ENCODE peak calls at places on chromosomes 16 and 17, in seven cellular contexts. B is IMR-90; P is uterus; X is CD4-positive, alpha-beta memory T cell; C is A673; J is body of pancreas; H is lung. T is an unnamed sample.

GRCh38 chr17:48555183-48555615 is 10.3 kb upstream of the HOXB2 start:
- DNase-seq in B (peak), P (peak), X (no peak), C (peak), J (no peak), H (no peak), T (no peak)

GRCh38 chr16:23079683-23080221 is 69.5 kb downstream of the USP31 start:
- DNase-seq in B (no peak), P (no peak), X (no peak), C (no peak), J (no peak), H (no peak), T (no peak)

GRCh38 chr16:70700101-70701020 is 14.5 kb upstream of the MTSS2 start:
- DNase-seq in B (no peak), P (no peak), X (no peak), C (no peak), J (no peak), H (no peak), T (peak)

GRCh38 chr17:77425791-77426641 is 285.2 kb downstream of the SEC14L1 start:
- DNase-seq in B (peak), P (peak), X (no peak), C (peak), J (no peak), H (no peak), T (no peak)

GRCh38 chr17:20095366-20096080 is 86.4 kb downstream of the SPECC1 start:
- DNase-seq in B (peak), P (peak), X (no peak), C (peak), J (peak), H (no peak), T (peak)

GRCh38 chr16:85253127-85253941 is 141.1 kb upstream of the CIBAR2 start:
- DNase-seq in B (peak), P (no peak), X (peak), C (peak), J (peak), H (peak), T (no peak)

GRCh38 chr17:59178266-59178665 is 22.7 kb downstream of the PRR11 start:
- DNase-seq in B (no peak), P (no peak), X (no peak), C (no peak), J (no peak), H (no peak), T (no peak)

GRCh38 chr17:10073026-10073425 is 125.4 kb downstream of the GAS7 start:
- DNase-seq in B (no peak), P (no peak), X (no peak), C (no peak), J (no peak), H (no peak), T (no peak)

GRCh38 chr17:41338961-41339485 is 11.6 kb downstream of the KRT33A start:
- DNase-seq in B (peak), P (no peak), X (peak), C (no peak), J (no peak), H (no peak), T (no peak)

GRCh38 chr17:55053855-55054254 is 85.3 kb downstream of the STXBP4 start:
- DNase-seq in B (peak), P (no peak), X (no peak), C (peak), J (no peak), H (no peak), T (no peak)

GRCh38 chr17:39603304-39604016 is 4.3 kb downstream of the NEUROD2 start:
- DNase-seq in B (no peak), P (no peak), X (no peak), C (no peak), J (no peak), H (no peak), T (no peak)

GRCh38 chr17:49715221-49715620 is 7.5 kb upstream of the SLC35B1 start:
- DNase-seq in B (no peak), P (no peak), X (peak), C (no peak), J (no peak), H (no peak), T (no peak)

GRCh38 chr17:45087978-45088377 is 26.9 kb downstream of the NMT1 start:
- DNase-seq in B (no peak), P (no peak), X (no peak), C (no peak), J (no peak), H (no peak), T (no peak)

GRCh38 chr17:17868637-17869522 is 32.1 kb upstream of the SREBF1 start:
- DNase-seq in B (peak), P (peak), X (no peak), C (peak), J (no peak), H (no peak), T (no peak)

GRCh38 chr17:58085039-58085715 is 2.0 kb downstream of the DYNLL2 start:
- DNase-seq in B (no peak), P (no peak), X (no peak), C (no peak), J (no peak), H (no peak), T (no peak)

GRCh38 chr17:4482338-4483011 is 16.2 kb upstream of the SPNS2 start:
- DNase-seq in B (no peak), P (no peak), X (no peak), C (no peak), J (no peak), H (no peak), T (no peak)

GRCh38 chr17:55731586-55732250 is 9.1 kb upstream of the TMEM100 start:
- DNase-seq in B (peak), P (peak), X (no peak), C (peak), J (no peak), H (no peak), T (peak)

GRCh38 chr16:11251525-11252481 is 4.2 kb downstream of the SOCS1 start:
- DNase-seq in B (peak), P (no peak), X (peak), C (no peak), J (no peak), H (no peak), T (no peak)

GRCh38 chr17:75244133-75244866 is 17.1 kb downstream of the GGA3 start:
- DNase-seq in B (no peak), P (no peak), X (peak), C (no peak), J (no peak), H (no peak), T (no peak)

GRCh38 chr17:4573682-4574081 is 10.6 kb upstream of the SMTNL2 start:
- DNase-seq in B (no peak), P (no peak), X (no peak), C (no peak), J (no peak), H (no peak), T (no peak)

GRCh38 chr17:63519972-63520882 is 2.9 kb upstream of the KCNH6 start:
- DNase-seq in B (no peak), P (no peak), X (no peak), C (no peak), J (no peak), H (no peak), T (no peak)

GRCh38 chr16:21326459-21326858 is 48.4 kb upstream of the CRYM start:
- DNase-seq in B (no peak), P (no peak), X (no peak), C (no peak), J (no peak), H (no peak), T (no peak)

GRCh38 chr16:30787613-30788378 is 791 bp upstream of the ZNF629 start:
- DNase-seq in B (no peak), P (no peak), X (no peak), C (no peak), J (no peak), H (no peak), T (peak)

GRCh38 chr17:37107406-37108083 is 158.8 kb downstream of the AATF start:
- DNase-seq in B (peak), P (no peak), X (no peak), C (no peak), J (peak), H (peak), T (no peak)

GRCh38 chr17:61331178-61331577 is 68.5 kb upstream of the TBX2 start:
- DNase-seq in B (no peak), P (peak), X (no peak), C (no peak), J (no peak), H (no peak), T (no peak)

GRCh38 chr16:81657224-81657623 is 121.9 kb upstream of the PLCG2 start:
- DNase-seq in B (no peak), P (no peak), X (no peak), C (no peak), J (no peak), H (no peak), T (no peak)

GRCh38 chr16:50372611-50373344 is 4.0 kb upstream of the BRD7 start:
- DNase-seq in B (peak), P (no peak), X (no peak), C (no peak), J (no peak), H (no peak), T (no peak)

GRCh38 chr17:4834621-4835020 is 1.5 kb downstream of the MINK1 start:
- DNase-seq in B (no peak), P (no peak), X (no peak), C (no peak), J (peak), H (no peak), T (no peak)

GRCh38 chr17:413016-413350 is 60.4 kb upstream of the RPH3AL start:
- DNase-seq in B (no peak), P (no peak), X (no peak), C (no peak), J (no peak), H (no peak), T (no peak)

GRCh38 chr16:82633964-82634600 is 7.3 kb downstream of the CDH13 start:
- DNase-seq in B (peak), P (no peak), X (no peak), C (no peak), J (no peak), H (no peak), T (peak)

GRCh38 chr17:30821751-30822723 is 2.5 kb downstream of the CRLF3 start:
- DNase-seq in B (no peak), P (no peak), X (no peak), C (no peak), J (no peak), H (no peak), T (no peak)

GRCh38 chr16:89867918-89868317 is 5.5 kb upstream of the TCF25 start:
- DNase-seq in B (no peak), P (no peak), X (no peak), C (no peak), J (no peak), H (no peak), T (no peak)

GRCh38 chr17:76147211-76148014 is 6.4 kb upstream of the FOXJ1 start:
- DNase-seq in B (peak), P (no peak), X (no peak), C (peak), J (no peak), H (no peak), T (no peak)

GRCh38 chr17:20142268-20142667 is 133.1 kb downstream of the SPECC1 start:
- DNase-seq in B (no peak), P (no peak), X (no peak), C (no peak), J (no peak), H (no peak), T (no peak)

GRCh38 chr16:84810518-84811273 is 9.1 kb upstream of the CRISPLD2 start:
- DNase-seq in B (peak), P (peak), X (peak), C (no peak), J (no peak), H (no peak), T (no peak)

GRCh38 chr17:43832168-43832975 is 574 bp downstream of the MPP3 start:
- DNase-seq in B (peak), P (peak), X (no peak), C (peak), J (peak), H (peak), T (no peak)

GRCh38 chr17:44362964-44363612 is 565 bp downstream of the FAM171A2 start:
- DNase-seq in B (no peak), P (no peak), X (peak), C (peak), J (no peak), H (no peak), T (no peak)

GRCh38 chr17:70307430-70307829 is 138.1 kb downstream of the KCNJ2 start:
- DNase-seq in B (peak), P (no peak), X (no peak), C (no peak), J (no peak), H (no peak), T (no peak)

GRCh38 chr16:57485091-57485915 is 990 bp downstream of the DOK4 start:
- DNase-seq in B (no peak), P (no peak), X (no peak), C (no peak), J (no peak), H (no peak), T (no peak)
- H3K27ac ChIP-seq in B (no peak), P (peak), X (no peak), C (peak), J (peak), H (no peak), T (no peak)

GRCh38 chr16:61295311-61295710 is 740.9 kb downstream of the CDH8 start:
- DNase-seq in B (no peak), P (no peak), X (no peak), C (no peak), J (no peak), H (no peak), T (no peak)
- H3K27ac ChIP-seq in B (no peak), P (no peak), X (no peak), C (no peak), J (no peak), H (no peak), T (no peak)

GRCh38 chr17:8405499-8406016 is 7.9 kb upstream of the RNF222 start:
- DNase-seq in B (no peak), P (no peak), X (no peak), C (no peak), J (no peak), H (no peak), T (no peak)

GRCh38 chr17:8409966-8410881 is 12.6 kb upstream of the RNF222 start:
- DNase-seq in B (peak), P (peak), X (peak), C (peak), J (peak), H (peak), T (peak)

GRCh38 chr17:8406174-8406573 is 8.5 kb upstream of the RNF222 start:
- DNase-seq in B (no peak), P (no peak), X (no peak), C (no peak), J (no peak), H (no peak), T (no peak)

GRCh38 chr17:8410882-8411238 is 13.2 kb upstream of the RNF222 start:
- DNase-seq in B (no peak), P (no peak), X (no peak), C (no peak), J (no peak), H (no peak), T (no peak)

GRCh38 chr17:8408371-8408770 is 10.7 kb upstream of the RNF222 start:
- DNase-seq in B (no peak), P (no peak), X (no peak), C (no peak), J (no peak), H (no peak), T (no peak)
- H3K27ac ChIP-seq in B (no peak), P (no peak), X (no peak), C (no peak), J (no peak), H (no peak), T (no peak)

DNA sequence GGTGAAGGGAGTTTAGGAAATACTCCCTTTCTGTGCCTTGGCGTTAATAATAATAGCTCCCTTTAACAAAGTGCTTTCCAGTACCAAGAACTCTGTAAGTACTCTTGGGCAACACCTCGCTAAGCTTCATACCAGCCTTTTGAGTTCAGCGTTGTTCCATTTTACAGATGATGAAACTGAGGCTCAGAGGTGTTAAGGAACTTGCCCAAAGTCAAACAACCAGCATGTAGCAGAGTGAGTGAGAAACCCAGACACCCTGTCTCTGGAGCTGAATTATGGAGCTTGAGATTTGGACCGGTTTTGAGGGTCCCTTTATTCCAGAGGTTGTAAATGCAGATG is 607 bp downstream of the KATNIP start:
- DNase-seq in B (no peak), P (no peak), X (no peak), C (no peak), J (no peak), H (no peak), T (no peak)
- H3K27ac ChIP-seq in B (no peak), P (peak), X (peak), C (peak), J (peak), H (peak), T (no peak)

GRCh38 chr17:81132197-81132540 is 33.1 kb upstream of the PVALEF start:
- DNase-seq in B (no peak), P (no peak), X (no peak), C (no peak), J (no peak), H (no peak), T (no peak)

GRCh38 chr17:81129711-81130367 is 35.5 kb upstream of the PVALEF start:
- DNase-seq in B (no peak), P (no peak), X (no peak), C (no peak), J (no peak), H (no peak), T (no peak)

GRCh38 chr17:81129289-81129688 is 36.0 kb upstream of the PVALEF start:
- DNase-seq in B (no peak), P (no peak), X (no peak), C (no peak), J (no peak), H (no peak), T (no peak)

GRCh38 chr17:81131486-81132196 is 33.7 kb upstream of the PVALEF start:
- DNase-seq in B (no peak), P (no peak), X (no peak), C (no peak), J (no peak), H (peak), T (no peak)

GRCh38 chr17:81130385-81131288 is 34.7 kb upstream of the PVALEF start:
- DNase-seq in B (no peak), P (no peak), X (no peak), C (no peak), J (no peak), H (peak), T (peak)
- H3K27ac ChIP-seq in B (no peak), P (no peak), X (no peak), C (no peak), J (no peak), H (no peak), T (peak)

DNA sequence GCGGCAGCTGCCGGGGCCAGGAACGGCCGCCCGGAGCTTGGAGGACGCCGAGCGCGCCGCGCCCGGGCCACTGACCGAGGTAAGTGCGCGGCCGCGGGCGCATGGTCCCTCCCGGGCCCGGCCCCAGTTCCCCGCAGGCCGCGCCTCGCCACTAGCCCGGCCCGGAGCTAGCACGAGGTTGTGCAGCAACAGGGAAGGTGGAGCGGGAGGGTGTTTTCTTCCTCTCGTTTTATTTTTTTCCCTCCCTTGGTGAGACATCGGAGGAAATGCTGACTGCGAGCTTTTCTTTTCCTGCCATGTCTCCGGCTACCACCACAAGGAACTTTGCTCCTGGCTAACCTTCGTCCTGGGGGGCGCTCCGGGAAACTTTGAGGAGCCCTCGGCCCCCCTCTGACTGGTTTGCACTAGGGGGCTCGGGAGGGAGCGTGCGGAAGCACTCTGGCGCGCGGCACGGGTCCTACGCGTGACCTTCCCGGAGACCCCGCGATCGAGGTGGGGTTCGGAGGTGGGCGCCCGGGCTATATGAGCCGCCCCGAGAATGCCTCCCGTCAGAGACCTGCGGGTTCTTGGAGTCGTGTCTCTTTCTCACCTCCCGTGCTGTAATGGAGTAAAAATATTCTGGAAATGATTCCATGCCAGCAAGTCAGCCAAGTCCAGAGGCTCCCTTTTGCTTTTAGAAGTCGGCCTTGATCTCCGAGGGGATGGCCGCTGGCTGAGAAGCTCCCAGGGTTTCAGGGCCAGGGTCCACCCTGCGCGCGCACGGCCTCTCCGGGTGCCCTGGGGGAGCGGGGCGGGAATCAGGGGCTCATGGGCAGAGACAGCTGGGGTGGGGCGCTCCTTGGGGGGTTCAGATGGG is 906 bp downstream of the KCNJ12 start:
- DNase-seq in B (peak), P (no peak), X (no peak), C (peak), J (no peak), H (no peak), T (no peak)
- H3K27ac ChIP-seq in B (no peak), P (no peak), X (no peak), C (no peak), J (no peak), H (no peak), T (no peak)

DNA sequence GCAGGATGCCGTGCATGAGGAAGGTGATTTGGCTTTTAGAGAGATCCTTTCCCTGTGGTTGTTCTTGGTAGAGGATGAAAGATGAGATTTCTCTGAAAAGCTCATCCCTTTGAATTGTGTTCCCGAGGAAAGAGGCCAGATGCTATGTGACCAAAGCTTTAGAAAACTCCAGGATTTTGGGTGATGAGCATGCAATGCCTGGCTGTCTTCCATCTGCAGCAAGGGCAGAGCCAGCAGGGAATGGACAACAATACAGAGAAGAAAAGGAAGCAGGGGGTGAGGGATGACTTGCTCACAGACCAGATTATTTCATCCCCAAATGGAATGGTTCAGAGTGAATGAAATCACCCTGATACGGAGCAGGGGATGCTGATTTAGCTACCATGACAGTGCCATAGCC is 949.7 kb upstream of the EEF2KMT start:
- DNase-seq in B (no peak), P (no peak), X (no peak), C (no peak), J (no peak), H (no peak), T (no peak)
- H3K27ac ChIP-seq in B (no peak), P (no peak), X (no peak), C (no peak), J (no peak), H (no peak), T (no peak)

GRCh38 chr16:2482181-2483107 is 7.5 kb downstream of the TBC1D24 start:
- DNase-seq in B (peak), P (peak), X (no peak), C (no peak), J (peak), H (no peak), T (no peak)

GRCh38 chr16:2484898-2485508 is 10.1 kb downstream of the TBC1D24 start:
- DNase-seq in B (no peak), P (no peak), X (no peak), C (no peak), J (no peak), H (no peak), T (no peak)

GRCh38 chr16:2485811-2486507 is 11.0 kb downstream of the TBC1D24 start:
- DNase-seq in B (no peak), P (no peak), X (no peak), C (no peak), J (no peak), H (no peak), T (no peak)

GRCh38 chr16:2483160-2483559 is 8.2 kb downstream of the TBC1D24 start:
- DNase-seq in B (peak), P (no peak), X (no peak), C (no peak), J (peak), H (no peak), T (no peak)

GRCh38 chr16:2483939-2484897 is 9.3 kb downstream of the TBC1D24 start:
- DNase-seq in B (no peak), P (no peak), X (no peak), C (no peak), J (no peak), H (no peak), T (no peak)
- H3K27ac ChIP-seq in B (no peak), P (no peak), X (no peak), C (no peak), J (peak), H (no peak), T (no peak)

GRCh38 chr16:26889751-26890150 is 177.0 kb upstream of the C16orf82 start:
- DNase-seq in B (no peak), P (no peak), X (no peak), C (peak), J (no peak), H (no peak), T (no peak)
- H3K27ac ChIP-seq in B (no peak), P (no peak), X (no peak), C (no peak), J (no peak), H (no peak), T (no peak)